ENCODE peak calls at places on chromosomes 6 and 20, in four cellular contexts. E, J, N and I are unnamed samples.

GRCh38 chr6:73262701-73263569 is at the start of gene KHDC1:
- DNase-seq in E (peak), J (no peak), N (peak), I (peak)

GRCh38 chr6:135995160-135995898 is 143.8 kb downstream of the PDE7B start:
- DNase-seq in E (peak), J (no peak), N (no peak), I (peak)

GRCh38 chr20:10385850-10386544 is 48.0 kb downstream of the MKKS start:
- DNase-seq in E (peak), J (no peak), N (no peak), I (no peak)

GRCh38 chr20:47857142-47857993 is 72.1 kb upstream of the SULF2 start:
- DNase-seq in E (no peak), J (no peak), N (no peak), I (no peak)

GRCh38 chr20:40714109-40714508 is 25.1 kb upstream of the MAFB start:
- DNase-seq in E (no peak), J (no peak), N (no peak), I (no peak)

GRCh38 chr6:13913226-13914001 is 11.3 kb upstream of the RNF182 start:
- DNase-seq in E (no peak), J (no peak), N (no peak), I (no peak)

GRCh38 chr6:106300944-106301343 is 24.6 kb downstream of the ATG5 start:
- DNase-seq in E (peak), J (peak), N (no peak), I (peak)

GRCh38 chr6:68128211-68128610 is 506.9 kb upstream of the ADGRB3 start:
- DNase-seq in E (no peak), J (no peak), N (no peak), I (no peak)

GRCh38 chr20:62961310-62961783 is 8.8 kb downstream of the SLC17A9 start:
- DNase-seq in E (no peak), J (no peak), N (peak), I (no peak)

GRCh38 chr6:7052441-7052936 is 55.3 kb upstream of the RREB1 start:
- DNase-seq in E (no peak), J (no peak), N (no peak), I (peak)

GRCh38 chr6:37020426-37021211 is 15.2 kb downstream of the FGD2 start:
- DNase-seq in E (no peak), J (no peak), N (no peak), I (no peak)

GRCh38 chr6:40611912-40612311 is 24.7 kb upstream of the LRFN2 start:
- DNase-seq in E (no peak), J (no peak), N (no peak), I (no peak)

GRCh38 chr6:21754891-21755290 is 161.3 kb downstream of the SOX4 start:
- DNase-seq in E (peak), J (no peak), N (no peak), I (peak)

GRCh38 chr6:101613556-101613955 is 220.0 kb downstream of the GRIK2 start:
- DNase-seq in E (no peak), J (no peak), N (no peak), I (no peak)

GRCh38 chr6:142821860-142822259 is 123.1 kb downstream of the HIVEP2 start:
- DNase-seq in E (no peak), J (no peak), N (no peak), I (no peak)

GRCh38 chr6:56856036-56856580 is 98.8 kb upstream of the BEND6 start:
- DNase-seq in E (no peak), J (no peak), N (no peak), I (peak)

GRCh38 chr6:4345543-4345942 is 210.2 kb upstream of the ECI2 start:
- DNase-seq in E (no peak), J (no peak), N (no peak), I (no peak)

GRCh38 chr20:1297486-1297885 is 31.4 kb downstream of the SNPH start:
- DNase-seq in E (no peak), J (no peak), N (no peak), I (no peak)

GRCh38 chr20:10647471-10647870 is 26.3 kb downstream of the JAG1 start:
- DNase-seq in E (no peak), J (no peak), N (peak), I (no peak)

GRCh38 chr6:124926435-124926834 is 35.8 kb upstream of the RNF217 start:
- DNase-seq in E (no peak), J (no peak), N (no peak), I (no peak)

GRCh38 chr6:99254616-99255550 is 94.6 kb downstream of the FAXC start:
- DNase-seq in E (no peak), J (no peak), N (no peak), I (no peak)

GRCh38 chr20:3749689-3750639 is 17.5 kb downstream of the HSPA12B start:
- DNase-seq in E (no peak), J (no peak), N (peak), I (no peak)

GRCh38 chr6:165729307-165729936 is 66.4 kb upstream of the PDE10A start:
- DNase-seq in E (peak), J (no peak), N (peak), I (peak)

GRCh38 chr20:46050885-46051284 is 21.9 kb downstream of the SLC12A5 start:
- DNase-seq in E (no peak), J (no peak), N (peak), I (no peak)

GRCh38 chr20:23419995-23420901 is 1.0 kb downstream of the NAPB start:
- DNase-seq in E (peak), J (no peak), N (peak), I (peak)

GRCh38 chr6:88910922-88911778 is 52.3 kb downstream of the RNGTT start:
- DNase-seq in E (peak), J (no peak), N (no peak), I (no peak)

GRCh38 chr6:2021713-2022125 is 223.7 kb downstream of the GMDS start:
- DNase-seq in E (peak), J (no peak), N (no peak), I (peak)

GRCh38 chr20:62728781-62729300 is 20.2 kb downstream of the NTSR1 start:
- DNase-seq in E (no peak), J (no peak), N (no peak), I (no peak)

GRCh38 chr6:21559238-21559637 is 34.3 kb upstream of the SOX4 start:
- DNase-seq in E (no peak), J (no peak), N (no peak), I (no peak)

DNA sequence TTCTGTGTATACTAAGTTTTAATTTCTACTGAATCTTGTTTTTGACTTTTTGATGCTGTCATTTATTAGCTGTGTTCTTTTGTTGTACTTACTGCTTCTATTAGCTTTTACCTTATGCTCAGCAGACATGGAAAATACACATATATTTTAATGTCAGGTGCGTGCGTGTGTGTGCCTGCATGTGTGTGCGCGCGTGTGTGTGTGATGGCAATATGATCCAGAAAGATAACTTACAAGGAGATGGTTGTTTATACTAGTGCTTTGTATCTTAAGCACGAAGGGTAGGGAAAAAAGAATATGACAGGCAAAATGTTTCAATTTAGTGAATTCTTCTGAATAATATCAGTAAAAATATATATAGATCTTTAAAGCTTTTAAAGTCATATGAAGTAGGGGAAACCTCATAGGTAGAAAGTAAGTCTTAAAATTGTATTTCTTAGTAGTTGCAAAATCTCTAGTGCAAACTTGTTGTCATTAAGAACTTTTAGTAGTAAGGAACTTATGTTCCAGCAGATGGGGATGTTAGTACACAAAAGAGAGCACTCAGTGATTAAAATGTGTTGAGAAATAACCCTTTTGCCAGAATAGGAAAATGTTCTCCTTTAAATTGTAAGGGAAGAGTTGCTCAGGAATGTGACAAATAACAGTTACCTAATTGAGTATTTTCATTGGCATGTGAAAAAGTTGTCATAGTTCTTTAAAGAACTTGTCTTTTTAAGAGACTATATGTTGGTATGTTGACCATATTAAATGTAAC is 13.2 kb downstream of the QKI start:
- DNase-seq in E (peak), J (no peak), N (no peak), I (peak)
- TF ChIP-seq FOS in E (no peak), J (no peak), N (no peak), I (no peak)

GRCh38 chr6:113857565-113858066 is 471 bp downstream of the MARCKS start:
- DNase-seq in E (no peak), J (no peak), N (no peak), I (no peak)
- TF ChIP-seq FOS in E (no peak), J (no peak), N (no peak), I (no peak)

GRCh38 chr6:76555090-76555489 is 482.6 kb upstream of the IMPG1 start:
- DNase-seq in E (no peak), J (no peak), N (no peak), I (no peak)
- TF ChIP-seq FOS in E (no peak), J (no peak), N (no peak), I (no peak)

GRCh38 chr20:36305602-36306556 is at the start of gene DLGAP4:
- DNase-seq in E (no peak), J (no peak), N (peak), I (no peak)
- TF ChIP-seq FOS in E (no peak), J (no peak), N (no peak), I (no peak)

GRCh38 chr6:149098700-149099276 is 218.7 kb upstream of the TAB2 start:
- DNase-seq in E (no peak), J (no peak), N (no peak), I (no peak)

GRCh38 chr6:149094156-149094555 is 223.4 kb upstream of the TAB2 start:
- DNase-seq in E (no peak), J (no peak), N (no peak), I (peak)

GRCh38 chr6:149094934-149095341 is 222.6 kb upstream of the TAB2 start:
- DNase-seq in E (no peak), J (no peak), N (no peak), I (peak)

GRCh38 chr6:149095842-149096241 is 221.7 kb upstream of the TAB2 start:
- DNase-seq in E (no peak), J (no peak), N (no peak), I (no peak)

DNA sequence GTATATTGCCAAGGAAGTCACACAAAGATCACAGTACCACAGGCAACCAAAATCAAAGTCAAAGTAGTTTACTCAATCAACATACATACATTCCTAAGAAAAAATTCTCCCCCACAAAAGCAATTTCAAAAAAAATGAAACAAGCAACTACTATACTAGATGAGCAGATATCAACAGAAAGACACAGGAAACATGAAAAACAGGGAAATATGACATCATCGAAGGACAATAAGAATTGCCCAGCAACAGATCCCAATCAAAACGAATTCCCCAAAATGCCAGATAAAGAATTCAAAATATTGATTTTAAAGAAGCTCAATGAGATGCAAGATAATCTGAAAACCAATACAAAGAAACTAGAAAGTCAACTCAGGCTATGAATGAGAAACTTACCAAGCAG is 219.7 kb upstream of the TAB2 start:
- DNase-seq in E (no peak), J (no peak), N (no peak), I (no peak)
- TF ChIP-seq FOS in E (no peak), J (no peak), N (no peak), I (no peak)

GRCh38 chr20:61391812-61392520 is 139.9 kb downstream of the CDH4 start:
- DNase-seq in E (no peak), J (no peak), N (no peak), I (peak)
- TF ChIP-seq FOS in E (no peak), J (no peak), N (no peak), I (no peak)

GRCh38 chr20:17403496-17403895 is 127.7 kb downstream of the BFSP1 start:
- DNase-seq in E (no peak), J (no peak), N (no peak), I (no peak)

GRCh38 chr20:17406191-17406590 is 125.0 kb downstream of the BFSP1 start:
- DNase-seq in E (no peak), J (no peak), N (no peak), I (no peak)

GRCh38 chr20:17407550-17407949 is 123.6 kb downstream of the BFSP1 start:
- DNase-seq in E (no peak), J (no peak), N (no peak), I (no peak)
- TF ChIP-seq FOS in E (no peak), J (no peak), N (no peak), I (no peak)

GRCh38 chr6:43274916-43275597 is 23.0 kb upstream of the SLC22A7 start:
- DNase-seq in E (no peak), J (no peak), N (peak), I (no peak)
- TF ChIP-seq FOS in E (no peak), J (no peak), N (no peak), I (no peak)